ENCODE peak calls at places on chromosomes 16 and 17, in nine cellular contexts. U is stimulated activated CD4-positive, alpha-beta T cell treated with anti-CD3 and anti-CD28 coated beads, TNF-alpha, amount 100 ng/mL, for 4 hours; V is stimulated activated CD8-positive, alpha-beta memory T cell treated with anti-CD3 and anti-CD28 coated beads, Interleukin-4, amount 100 ng/mL, for 1 hour; G is AG08395; E is activated CD4-positive, alpha-beta T cell treated with anti-CD3 and anti-CD28 coated beads for 48 hours; Q is astrocyte of the spinal cord; T is astrocyte of the cerebellum; L is NAMALWA; Z is HEK293T. B is an unnamed sample.

GRCh38 chr17:56679148-56679766 is 85.8 kb downstream of the NOG start:
- DNase-seq in U (no peak), V (no peak), G (peak), E (no peak), Q (peak), T (peak), L (peak), Z (peak), B (no peak)

GRCh38 chr16:20938426-20938825 is 37.9 kb downstream of the LYRM1 start:
- DNase-seq in U (no peak), V (no peak), G (peak), E (peak), Q (peak), T (no peak), L (no peak), Z (no peak), B (no peak)

GRCh38 chr17:40016692-40017000 is 1.4 kb downstream of the CSF3 start:
- DNase-seq in U (no peak), V (no peak), G (no peak), E (no peak), Q (no peak), T (no peak), L (no peak), Z (no peak), B (no peak)

GRCh38 chr17:71975331-71975801 is 145.5 kb upstream of the SOX9 start:
- DNase-seq in U (no peak), V (no peak), G (peak), E (no peak), Q (peak), T (peak), L (no peak), Z (no peak), B (no peak)

GRCh38 chr17:77308768-77309726 is 168.3 kb downstream of the SEC14L1 start:
- DNase-seq in U (no peak), V (no peak), G (peak), E (no peak), Q (peak), T (no peak), L (no peak), Z (no peak), B (no peak)

GRCh38 chr16:70253291-70254094 is 1.8 kb upstream of the EXOSC6 start:
- DNase-seq in U (peak), V (no peak), G (peak), E (peak), Q (peak), T (no peak), L (peak), Z (peak), B (no peak)

GRCh38 chr17:82031303-82031884 is at the start of gene RAC3:
- DNase-seq in U (no peak), V (no peak), G (no peak), E (no peak), Q (no peak), T (no peak), L (no peak), Z (peak), B (no peak)

GRCh38 chr17:81511800-81512559 is 619 bp downstream of the ACTG1 start:
- DNase-seq in U (no peak), V (no peak), G (no peak), E (peak), Q (no peak), T (no peak), L (no peak), Z (no peak), B (no peak)

GRCh38 chr17:45380046-45380765 is 52.5 kb downstream of the ARHGAP27 start:
- DNase-seq in U (no peak), V (no peak), G (no peak), E (no peak), Q (no peak), T (no peak), L (no peak), Z (no peak), B (no peak)

GRCh38 chr17:30290696-30291570 is 811 bp downstream of the BLMH start:
- DNase-seq in U (no peak), V (no peak), G (peak), E (peak), Q (no peak), T (no peak), L (peak), Z (peak), B (peak)

GRCh38 chr17:2335726-2336214 is 487 bp downstream of the TSR1 start:
- DNase-seq in U (no peak), V (no peak), G (peak), E (no peak), Q (no peak), T (no peak), L (no peak), Z (no peak), B (no peak)

GRCh38 chr16:1964046-1964505 is 550 bp downstream of the RPS2 start:
- DNase-seq in U (no peak), V (peak), G (no peak), E (peak), Q (no peak), T (no peak), L (no peak), Z (no peak), B (no peak)

GRCh38 chr17:35433075-35433894 is 985 bp upstream of the SLFN12 start:
- DNase-seq in U (peak), V (no peak), G (peak), E (peak), Q (peak), T (peak), L (no peak), Z (peak), B (peak)

GRCh38 chr17:9472094-9472493 is 103.5 kb downstream of the STX8 start:
- DNase-seq in U (no peak), V (no peak), G (no peak), E (no peak), Q (peak), T (no peak), L (no peak), Z (no peak), B (no peak)

GRCh38 chr17:19331134-19331533 is 31.4 kb downstream of the B9D1 start:
- DNase-seq in U (no peak), V (no peak), G (peak), E (no peak), Q (peak), T (peak), L (no peak), Z (no peak), B (no peak)

GRCh38 chr17:59830007-59830630 is 62.6 kb downstream of the TUBD1 start:
- DNase-seq in U (no peak), V (no peak), G (no peak), E (peak), Q (peak), T (no peak), L (no peak), Z (no peak), B (no peak)